ENCODE peak calls at places on chromosome 1, in five cellular contexts. S is NCI-H1436 treated with DMSO at 0.1 percent for 48 hours; E is CD8-positive, alpha-beta memory T cell; A is cerebellum; T is thoracic aorta. D is an unnamed sample.

GRCh38 chr1:171801395-171801990 is 20.0 kb downstream of the METTL13 start:
- DNase-seq in S (no peak), E (no peak), A (peak), T (no peak), D (no peak)

GRCh38 chr1:32273389-32274208 is 18.3 kb upstream of the HDAC1 start:
- DNase-seq in S (peak), E (peak), A (no peak), T (no peak), D (no peak)

GRCh38 chr1:234452566-234452965 is 26.4 kb downstream of the TARBP1 start:
- DNase-seq in S (no peak), E (no peak), A (no peak), T (no peak), D (no peak)

GRCh38 chr1:197924516-197925123 is 7.4 kb downstream of the LHX9 start:
- DNase-seq in S (no peak), E (no peak), A (no peak), T (no peak), D (no peak)

GRCh38 chr1:9539829-9540550 is 725 bp downstream of the SLC25A33 start:
- DNase-seq in S (no peak), E (peak), A (no peak), T (peak), D (no peak)

GRCh38 chr1:100502052-100502792 is 35.7 kb upstream of the GPR88 start:
- DNase-seq in S (no peak), E (no peak), A (no peak), T (no peak), D (peak)

GRCh38 chr1:26067432-26067911 is at the start of gene TRIM63:
- DNase-seq in S (no peak), E (no peak), A (no peak), T (no peak), D (no peak)

GRCh38 chr1:55632058-55632457 is 416.9 kb upstream of the USP24 start:
- DNase-seq in S (no peak), E (no peak), A (no peak), T (no peak), D (no peak)

GRCh38 chr1:205523891-205524793 is 19.7 kb downstream of the CDK18 start:
- DNase-seq in S (peak), E (peak), A (peak), T (no peak), D (peak)

GRCh38 chr1:202045699-202046098 is 35.3 kb downstream of the ELF3 start:
- DNase-seq in S (no peak), E (no peak), A (no peak), T (no peak), D (peak)

GRCh38 chr1:12529640-12530174 is 88.3 kb downstream of the DHRS3 start:
- DNase-seq in S (no peak), E (no peak), A (no peak), T (no peak), D (no peak)

GRCh38 chr1:54245501-54245900 is 45.5 kb downstream of the MRPL37 start:
- DNase-seq in S (no peak), E (no peak), A (peak), T (no peak), D (no peak)

D was measured in NCI-H187 treated with DMSO at 0.1 percent for 48 hours.